ENCODE peak calls at places on chromosomes 12 and 14, in ten cellular contexts. One of them, this sample, is unnamed.

GRCh38 chr12:6364037-6364360 is 11.4 kb downstream of the SCNN1A start:
- DNase-seq in transverse colon: no peak
- DNase-seq in T-helper 1 cell: no peak
- DNase-seq in HuH-7: no peak
- DNase-seq in EL: no peak
- DNase-seq in amygdala: no peak
- DNase-seq in stromal cell of bone marrow: no peak
- DNase-seq in stimulated activated naive B cell treated with anti-CD40 and anti-IgM and Interleukin-4, amounts not matched to agents 10 μg/mL and 1 μg/mL and 100 μg/mL, for 72 hours: no peak
- DNase-seq in astrocyte of the spinal cord: no peak
- DNase-seq in sciatic nerve: peak
- DNase-seq in this sample: no peak

GRCh38 chr12:53217930-53218307 is 10.9 kb upstream of the ITGB7 start:
- DNase-seq in transverse colon: no peak
- DNase-seq in T-helper 1 cell: no peak
- DNase-seq in HuH-7: no peak
- DNase-seq in EL: no peak
- DNase-seq in amygdala: no peak
- DNase-seq in stromal cell of bone marrow: no peak
- DNase-seq in stimulated activated naive B cell treated with anti-CD40 and anti-IgM and Interleukin-4, amounts not matched to agents 10 μg/mL and 1 μg/mL and 100 μg/mL, for 72 hours: no peak
- DNase-seq in astrocyte of the spinal cord: no peak
- DNase-seq in sciatic nerve: no peak
- DNase-seq in this sample: no peak

GRCh38 chr14:35814371-35815005 is 5.4 kb upstream of the RALGAPA1 start:
- DNase-seq in transverse colon: peak
- DNase-seq in T-helper 1 cell: peak
- DNase-seq in HuH-7: no peak
- DNase-seq in EL: peak
- DNase-seq in amygdala: no peak
- DNase-seq in stromal cell of bone marrow: peak
- DNase-seq in stimulated activated naive B cell treated with anti-CD40 and anti-IgM and Interleukin-4, amounts not matched to agents 10 μg/mL and 1 μg/mL and 100 μg/mL, for 72 hours: peak
- DNase-seq in astrocyte of the spinal cord: peak
- DNase-seq in sciatic nerve: peak
- DNase-seq in this sample: peak

GRCh38 chr12:29710104-29710503 is 73.6 kb downstream of the TMTC1 start:
- DNase-seq in transverse colon: no peak
- DNase-seq in T-helper 1 cell: no peak
- DNase-seq in HuH-7: no peak
- DNase-seq in EL: no peak
- DNase-seq in amygdala: no peak
- DNase-seq in stromal cell of bone marrow: no peak
- DNase-seq in stimulated activated naive B cell treated with anti-CD40 and anti-IgM and Interleukin-4, amounts not matched to agents 10 μg/mL and 1 μg/mL and 100 μg/mL, for 72 hours: no peak
- DNase-seq in astrocyte of the spinal cord: peak
- DNase-seq in sciatic nerve: no peak
- DNase-seq in this sample: no peak

GRCh38 chr12:82793882-82794281 is 107.2 kb downstream of the TMTC2 start:
- DNase-seq in transverse colon: no peak
- DNase-seq in T-helper 1 cell: no peak
- DNase-seq in HuH-7: no peak
- DNase-seq in EL: no peak
- DNase-seq in amygdala: no peak
- DNase-seq in stromal cell of bone marrow: no peak
- DNase-seq in stimulated activated naive B cell treated with anti-CD40 and anti-IgM and Interleukin-4, amounts not matched to agents 10 μg/mL and 1 μg/mL and 100 μg/mL, for 72 hours: no peak
- DNase-seq in astrocyte of the spinal cord: no peak
- DNase-seq in sciatic nerve: no peak
- DNase-seq in this sample: no peak

GRCh38 chr14:63727231-63727735 is 582 bp downstream of the SGPP1 start:
- DNase-seq in transverse colon: peak
- DNase-seq in T-helper 1 cell: no peak
- DNase-seq in HuH-7: peak
- DNase-seq in EL: peak
- DNase-seq in amygdala: no peak
- DNase-seq in stromal cell of bone marrow: peak
- DNase-seq in stimulated activated naive B cell treated with anti-CD40 and anti-IgM and Interleukin-4, amounts not matched to agents 10 μg/mL and 1 μg/mL and 100 μg/mL, for 72 hours: peak
- DNase-seq in astrocyte of the spinal cord: peak
- DNase-seq in sciatic nerve: peak
- DNase-seq in this sample: peak

GRCh38 chr12:93089805-93090569 is 160.9 kb upstream of the EEA1 start:
- DNase-seq in transverse colon: peak
- DNase-seq in T-helper 1 cell: no peak
- DNase-seq in HuH-7: no peak
- DNase-seq in EL: peak
- DNase-seq in amygdala: no peak
- DNase-seq in stromal cell of bone marrow: peak
- DNase-seq in stimulated activated naive B cell treated with anti-CD40 and anti-IgM and Interleukin-4, amounts not matched to agents 10 μg/mL and 1 μg/mL and 100 μg/mL, for 72 hours: no peak
- DNase-seq in astrocyte of the spinal cord: peak
- DNase-seq in sciatic nerve: no peak
- DNase-seq in this sample: peak

GRCh38 chr14:70782361-70782760 is 27.0 kb downstream of the MAP3K9 start:
- DNase-seq in transverse colon: no peak
- DNase-seq in T-helper 1 cell: no peak
- DNase-seq in HuH-7: no peak
- DNase-seq in EL: peak
- DNase-seq in amygdala: no peak
- DNase-seq in stromal cell of bone marrow: peak
- DNase-seq in stimulated activated naive B cell treated with anti-CD40 and anti-IgM and Interleukin-4, amounts not matched to agents 10 μg/mL and 1 μg/mL and 100 μg/mL, for 72 hours: no peak
- DNase-seq in astrocyte of the spinal cord: peak
- DNase-seq in sciatic nerve: no peak
- DNase-seq in this sample: peak

GRCh38 chr14:73700325-73700724 is 13.9 kb downstream of the PNMA1 start:
- DNase-seq in transverse colon: no peak
- DNase-seq in T-helper 1 cell: no peak
- DNase-seq in HuH-7: peak
- DNase-seq in EL: no peak
- DNase-seq in amygdala: no peak
- DNase-seq in stromal cell of bone marrow: no peak
- DNase-seq in stimulated activated naive B cell treated with anti-CD40 and anti-IgM and Interleukin-4, amounts not matched to agents 10 μg/mL and 1 μg/mL and 100 μg/mL, for 72 hours: no peak
- DNase-seq in astrocyte of the spinal cord: no peak
- DNase-seq in sciatic nerve: no peak
- DNase-seq in this sample: no peak

GRCh38 chr12:48061943-48062719 is 43.7 kb downstream of the SENP1 start:
- DNase-seq in transverse colon: no peak
- DNase-seq in T-helper 1 cell: no peak
- DNase-seq in HuH-7: no peak
- DNase-seq in EL: no peak
- DNase-seq in amygdala: no peak
- DNase-seq in stromal cell of bone marrow: no peak
- DNase-seq in stimulated activated naive B cell treated with anti-CD40 and anti-IgM and Interleukin-4, amounts not matched to agents 10 μg/mL and 1 μg/mL and 100 μg/mL, for 72 hours: no peak
- DNase-seq in astrocyte of the spinal cord: no peak
- DNase-seq in sciatic nerve: no peak
- DNase-seq in this sample: no peak

GRCh38 chr12:66269757-66270383 is 32.4 kb upstream of the HELB start:
- DNase-seq in transverse colon: no peak
- DNase-seq in T-helper 1 cell: no peak
- DNase-seq in HuH-7: peak
- DNase-seq in EL: peak
- DNase-seq in amygdala: no peak
- DNase-seq in stromal cell of bone marrow: peak
- DNase-seq in stimulated activated naive B cell treated with anti-CD40 and anti-IgM and Interleukin-4, amounts not matched to agents 10 μg/mL and 1 μg/mL and 100 μg/mL, for 72 hours: no peak
- DNase-seq in astrocyte of the spinal cord: peak
- DNase-seq in sciatic nerve: no peak
- DNase-seq in this sample: peak

GRCh38 chr12:1519642-1520041 is 74.7 kb downstream of the FBXL14 start:
- DNase-seq in transverse colon: no peak
- DNase-seq in T-helper 1 cell: no peak
- DNase-seq in HuH-7: no peak
- DNase-seq in EL: no peak
- DNase-seq in amygdala: no peak
- DNase-seq in stromal cell of bone marrow: no peak
- DNase-seq in stimulated activated naive B cell treated with anti-CD40 and anti-IgM and Interleukin-4, amounts not matched to agents 10 μg/mL and 1 μg/mL and 100 μg/mL, for 72 hours: no peak
- DNase-seq in astrocyte of the spinal cord: no peak
- DNase-seq in sciatic nerve: no peak
- DNase-seq in this sample: no peak

GRCh38 chr14:44112774-44113460 is 394.2 kb downstream of the FSCB start:
- DNase-seq in transverse colon: no peak
- DNase-seq in T-helper 1 cell: no peak
- DNase-seq in HuH-7: no peak
- DNase-seq in EL: no peak
- DNase-seq in amygdala: no peak
- DNase-seq in stromal cell of bone marrow: peak
- DNase-seq in stimulated activated naive B cell treated with anti-CD40 and anti-IgM and Interleukin-4, amounts not matched to agents 10 μg/mL and 1 μg/mL and 100 μg/mL, for 72 hours: no peak
- DNase-seq in astrocyte of the spinal cord: no peak
- DNase-seq in sciatic nerve: no peak
- DNase-seq in this sample: peak

GRCh38 chr12:34390846-34391700 is 368.8 kb downstream of the ALG10 start:
- DNase-seq in transverse colon: no peak
- DNase-seq in T-helper 1 cell: no peak
- DNase-seq in HuH-7: no peak
- DNase-seq in EL: no peak
- DNase-seq in amygdala: no peak
- DNase-seq in stromal cell of bone marrow: no peak
- DNase-seq in stimulated activated naive B cell treated with anti-CD40 and anti-IgM and Interleukin-4, amounts not matched to agents 10 μg/mL and 1 μg/mL and 100 μg/mL, for 72 hours: no peak
- DNase-seq in astrocyte of the spinal cord: no peak
- DNase-seq in sciatic nerve: peak
- DNase-seq in this sample: no peak

GRCh38 chr12:7108042-7108927 is 729 bp downstream of the C1RL start:
- DNase-seq in transverse colon: peak
- DNase-seq in T-helper 1 cell: peak
- DNase-seq in HuH-7: peak
- DNase-seq in EL: peak
- DNase-seq in amygdala: no peak
- DNase-seq in stromal cell of bone marrow: no peak
- DNase-seq in stimulated activated naive B cell treated with anti-CD40 and anti-IgM and Interleukin-4, amounts not matched to agents 10 μg/mL and 1 μg/mL and 100 μg/mL, for 72 hours: peak
- DNase-seq in astrocyte of the spinal cord: peak
- DNase-seq in sciatic nerve: peak
- DNase-seq in this sample: peak

GRCh38 chr12:92089559-92089958 is 56.1 kb downstream of the BTG1 start:
- DNase-seq in transverse colon: no peak
- DNase-seq in T-helper 1 cell: no peak
- DNase-seq in HuH-7: no peak
- DNase-seq in EL: no peak
- DNase-seq in amygdala: no peak
- DNase-seq in stromal cell of bone marrow: no peak
- DNase-seq in stimulated activated naive B cell treated with anti-CD40 and anti-IgM and Interleukin-4, amounts not matched to agents 10 μg/mL and 1 μg/mL and 100 μg/mL, for 72 hours: no peak
- DNase-seq in astrocyte of the spinal cord: peak
- DNase-seq in sciatic nerve: no peak
- DNase-seq in this sample: no peak

GRCh38 chr12:81128930-81129554 is 51.2 kb downstream of the ACSS3 start:
- DNase-seq in transverse colon: no peak
- DNase-seq in T-helper 1 cell: no peak
- DNase-seq in HuH-7: no peak
- DNase-seq in EL: peak
- DNase-seq in amygdala: no peak
- DNase-seq in stromal cell of bone marrow: peak
- DNase-seq in stimulated activated naive B cell treated with anti-CD40 and anti-IgM and Interleukin-4, amounts not matched to agents 10 μg/mL and 1 μg/mL and 100 μg/mL, for 72 hours: no peak
- DNase-seq in astrocyte of the spinal cord: peak
- DNase-seq in sciatic nerve: no peak
- DNase-seq in this sample: peak

GRCh38 chr12:5505116-5505515 is 73.2 kb downstream of the NTF3 start:
- DNase-seq in transverse colon: no peak
- DNase-seq in T-helper 1 cell: no peak
- DNase-seq in HuH-7: no peak
- DNase-seq in EL: no peak
- DNase-seq in amygdala: no peak
- DNase-seq in stromal cell of bone marrow: no peak
- DNase-seq in stimulated activated naive B cell treated with anti-CD40 and anti-IgM and Interleukin-4, amounts not matched to agents 10 μg/mL and 1 μg/mL and 100 μg/mL, for 72 hours: no peak
- DNase-seq in astrocyte of the spinal cord: no peak
- DNase-seq in sciatic nerve: no peak
- DNase-seq in this sample: no peak

GRCh38 chr12:68557011-68557715 is 53.5 kb upstream of the RAP1B start:
- DNase-seq in transverse colon: no peak
- DNase-seq in T-helper 1 cell: no peak
- DNase-seq in HuH-7: no peak
- DNase-seq in EL: peak
- DNase-seq in amygdala: no peak
- DNase-seq in stromal cell of bone marrow: peak
- DNase-seq in stimulated activated naive B cell treated with anti-CD40 and anti-IgM and Interleukin-4, amounts not matched to agents 10 μg/mL and 1 μg/mL and 100 μg/mL, for 72 hours: no peak
- DNase-seq in astrocyte of the spinal cord: peak
- DNase-seq in sciatic nerve: no peak
- DNase-seq in this sample: peak

GRCh38 chr12:120093336-120093591 is 23.3 kb downstream of the RAB35 start:
- DNase-seq in transverse colon: no peak
- DNase-seq in T-helper 1 cell: no peak
- DNase-seq in HuH-7: no peak
- DNase-seq in EL: no peak
- DNase-seq in amygdala: no peak
- DNase-seq in stromal cell of bone marrow: no peak
- DNase-seq in stimulated activated naive B cell treated with anti-CD40 and anti-IgM and Interleukin-4, amounts not matched to agents 10 μg/mL and 1 μg/mL and 100 μg/mL, for 72 hours: no peak
- DNase-seq in astrocyte of the spinal cord: no peak
- DNase-seq in sciatic nerve: no peak
- DNase-seq in this sample: no peak

GRCh38 chr12:107349008-107349747 is 255.8 kb upstream of the CRY1 start:
- DNase-seq in transverse colon: peak
- DNase-seq in T-helper 1 cell: no peak
- DNase-seq in HuH-7: no peak
- DNase-seq in EL: peak
- DNase-seq in amygdala: peak
- DNase-seq in stromal cell of bone marrow: no peak
- DNase-seq in stimulated activated naive B cell treated with anti-CD40 and anti-IgM and Interleukin-4, amounts not matched to agents 10 μg/mL and 1 μg/mL and 100 μg/mL, for 72 hours: no peak
- DNase-seq in astrocyte of the spinal cord: peak
- DNase-seq in sciatic nerve: no peak
- DNase-seq in this sample: peak

GRCh38 chr12:107351716-107352115 is 258.4 kb upstream of the CRY1 start:
- DNase-seq in transverse colon: no peak
- DNase-seq in T-helper 1 cell: no peak
- DNase-seq in HuH-7: no peak
- DNase-seq in EL: no peak
- DNase-seq in amygdala: no peak
- DNase-seq in stromal cell of bone marrow: no peak
- DNase-seq in stimulated activated naive B cell treated with anti-CD40 and anti-IgM and Interleukin-4, amounts not matched to agents 10 μg/mL and 1 μg/mL and 100 μg/mL, for 72 hours: no peak
- DNase-seq in astrocyte of the spinal cord: no peak
- DNase-seq in sciatic nerve: no peak
- DNase-seq in this sample: peak

GRCh38 chr12:124774462-124775167 is 89.0 kb downstream of the SCARB1 start:
- DNase-seq in transverse colon: peak
- DNase-seq in T-helper 1 cell: no peak
- DNase-seq in HuH-7: no peak
- DNase-seq in EL: peak
- DNase-seq in amygdala: no peak
- DNase-seq in stromal cell of bone marrow: peak
- DNase-seq in stimulated activated naive B cell treated with anti-CD40 and anti-IgM and Interleukin-4, amounts not matched to agents 10 μg/mL and 1 μg/mL and 100 μg/mL, for 72 hours: peak
- DNase-seq in astrocyte of the spinal cord: peak
- DNase-seq in sciatic nerve: no peak
- DNase-seq in this sample: peak